ENCODE peak calls at places on chromosome 22, in seven cellular contexts. D, W, Y, R, F, K and Q are unnamed samples.

GRCh38 chr22:22110548-22111266 is 128.1 kb upstream of the TOP3B start:
- DNase-seq in D (peak), W (peak), Y (peak), R (peak), F (no peak), K (peak), Q (peak)

GRCh38 chr22:17700778-17701177 is 62.2 kb downstream of the BCL2L13 start:
- DNase-seq in D (no peak), W (no peak), Y (no peak), R (no peak), F (no peak), K (no peak), Q (no peak)

GRCh38 chr22:17734197-17734596 is 40.1 kb downstream of the BID start:
- DNase-seq in D (no peak), W (peak), Y (no peak), R (no peak), F (no peak), K (peak), Q (no peak)

GRCh38 chr22:28015676-28016601 is 96.9 kb upstream of the PITPNB start:
- DNase-seq in D (no peak), W (no peak), Y (no peak), R (peak), F (no peak), K (no peak), Q (no peak)

GRCh38 chr22:22810018-22810427 is 77.6 kb upstream of the IGLL5 start:
- DNase-seq in D (no peak), W (no peak), Y (no peak), R (no peak), F (no peak), K (no peak), Q (no peak)

GRCh38 chr22:19891350-19892248 is 36.9 kb upstream of the GNB1L start:
- DNase-seq in D (no peak), W (peak), Y (peak), R (peak), F (no peak), K (peak), Q (peak)

GRCh38 chr22:28560005-28560742 is 119.5 kb downstream of the TTC28 start:
- DNase-seq in D (no peak), W (peak), Y (no peak), R (no peak), F (no peak), K (peak), Q (no peak)

GRCh38 chr22:29002603-29003002 is 59.0 kb downstream of the C22orf31 start:
- DNase-seq in D (no peak), W (no peak), Y (no peak), R (no peak), F (no peak), K (no peak), Q (no peak)

GRCh38 chr22:19051381-19051780 is 70.8 kb downstream of the DGCR2 start:
- DNase-seq in D (no peak), W (no peak), Y (no peak), R (no peak), F (no peak), K (no peak), Q (no peak)

GRCh38 chr22:46661221-46661851 is 41.1 kb downstream of the GRAMD4 start:
- DNase-seq in D (no peak), W (peak), Y (no peak), R (no peak), F (no peak), K (peak), Q (no peak)

GRCh38 chr22:31800065-31800464 is 46.2 kb downstream of the DEPDC5 start:
- DNase-seq in D (no peak), W (no peak), Y (peak), R (no peak), F (no peak), K (peak), Q (no peak)

GRCh38 chr22:20231499-20232236 is 36.5 kb downstream of the RTN4R start:
- DNase-seq in D (no peak), W (no peak), Y (no peak), R (no peak), F (no peak), K (no peak), Q (no peak)

GRCh38 chr22:27873476-27873875 is 45.6 kb downstream of the PITPNB start:
- DNase-seq in D (no peak), W (no peak), Y (no peak), R (peak), F (no peak), K (no peak), Q (no peak)

GRCh38 chr22:47125603-47126002 is 363.2 kb downstream of the TBC1D22A start:
- DNase-seq in D (no peak), W (no peak), Y (no peak), R (no peak), F (peak), K (peak), Q (no peak)

GRCh38 chr22:20741634-20742581 is 32.0 kb upstream of the SERPIND1 start:
- DNase-seq in D (no peak), W (peak), Y (no peak), R (no peak), F (no peak), K (peak), Q (no peak)

GRCh38 chr22:30251661-30252226 is 5.2 kb upstream of the LIF start:
- DNase-seq in D (no peak), W (peak), Y (no peak), R (no peak), F (no peak), K (peak), Q (no peak)

GRCh38 chr22:30188911-30189310 is 57.6 kb downstream of the LIF start:
- DNase-seq in D (no peak), W (no peak), Y (no peak), R (no peak), F (no peak), K (no peak), Q (no peak)

GRCh38 chr22:21961886-21962654 is 9.4 kb upstream of the PPM1F start:
- DNase-seq in D (no peak), W (peak), Y (no peak), R (no peak), F (no peak), K (peak), Q (no peak)

GRCh38 chr22:46473896-46474557 is 63.4 kb downstream of the CELSR1 start:
- DNase-seq in D (no peak), W (no peak), Y (no peak), R (no peak), F (no peak), K (no peak), Q (no peak)

GRCh38 chr22:49544286-49544685 is 283.4 kb downstream of the BRD1 start:
- DNase-seq in D (no peak), W (no peak), Y (no peak), R (no peak), F (no peak), K (no peak), Q (no peak)
- H3K4me3 ChIP-seq in D (no peak), W (no peak), Y (no peak), R (no peak), F (no peak), K (no peak), Q (no peak)

GRCh38 chr22:44722611-44723010 is 20.6 kb downstream of the PRR5 start:
- DNase-seq in D (no peak), W (no peak), Y (no peak), R (no peak), F (no peak), K (no peak), Q (no peak)

GRCh38 chr22:44719586-44720368 is 17.8 kb downstream of the PRR5 start:
- DNase-seq in D (no peak), W (no peak), Y (no peak), R (no peak), F (peak), K (no peak), Q (no peak)

GRCh38 chr22:44718418-44718817 is 16.4 kb downstream of the PRR5 start:
- DNase-seq in D (no peak), W (no peak), Y (no peak), R (no peak), F (no peak), K (no peak), Q (no peak)

GRCh38 chr22:44723801-44724200 is 21.8 kb downstream of the PRR5 start:
- DNase-seq in D (no peak), W (peak), Y (peak), R (no peak), F (no peak), K (peak), Q (no peak)

GRCh38 chr22:44721206-44721605 is 19.2 kb downstream of the PRR5 start:
- DNase-seq in D (no peak), W (no peak), Y (no peak), R (no peak), F (no peak), K (no peak), Q (no peak)
- H3K4me3 ChIP-seq in D (no peak), W (no peak), Y (no peak), R (no peak), F (no peak), K (no peak), Q (no peak)

DNA sequence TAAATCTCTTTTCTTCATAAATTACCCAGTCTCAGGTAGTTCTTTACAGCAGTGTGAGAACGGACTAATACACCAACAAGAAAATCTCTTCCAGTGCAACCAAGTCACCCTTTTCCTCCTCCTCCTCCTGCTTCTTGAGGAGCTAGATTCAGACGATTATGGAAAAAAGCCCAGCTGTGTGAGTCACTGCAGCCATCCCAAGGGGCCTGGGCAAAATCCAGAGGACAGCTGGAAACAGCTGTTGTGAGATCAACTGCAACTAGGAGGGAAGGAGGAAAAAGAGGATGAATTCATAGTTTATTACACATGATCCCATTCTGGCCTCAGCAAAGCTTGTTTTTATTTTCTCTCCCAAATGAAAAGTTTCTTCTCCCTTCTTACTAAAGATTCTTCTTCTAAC is 32.9 kb downstream of the RBFOX2 start:
- DNase-seq in D (no peak), W (peak), Y (peak), R (peak), F (no peak), K (peak), Q (peak)
- H3K4me3 ChIP-seq in D (no peak), W (no peak), Y (no peak), R (no peak), F (no peak), K (peak), Q (no peak)

DNA sequence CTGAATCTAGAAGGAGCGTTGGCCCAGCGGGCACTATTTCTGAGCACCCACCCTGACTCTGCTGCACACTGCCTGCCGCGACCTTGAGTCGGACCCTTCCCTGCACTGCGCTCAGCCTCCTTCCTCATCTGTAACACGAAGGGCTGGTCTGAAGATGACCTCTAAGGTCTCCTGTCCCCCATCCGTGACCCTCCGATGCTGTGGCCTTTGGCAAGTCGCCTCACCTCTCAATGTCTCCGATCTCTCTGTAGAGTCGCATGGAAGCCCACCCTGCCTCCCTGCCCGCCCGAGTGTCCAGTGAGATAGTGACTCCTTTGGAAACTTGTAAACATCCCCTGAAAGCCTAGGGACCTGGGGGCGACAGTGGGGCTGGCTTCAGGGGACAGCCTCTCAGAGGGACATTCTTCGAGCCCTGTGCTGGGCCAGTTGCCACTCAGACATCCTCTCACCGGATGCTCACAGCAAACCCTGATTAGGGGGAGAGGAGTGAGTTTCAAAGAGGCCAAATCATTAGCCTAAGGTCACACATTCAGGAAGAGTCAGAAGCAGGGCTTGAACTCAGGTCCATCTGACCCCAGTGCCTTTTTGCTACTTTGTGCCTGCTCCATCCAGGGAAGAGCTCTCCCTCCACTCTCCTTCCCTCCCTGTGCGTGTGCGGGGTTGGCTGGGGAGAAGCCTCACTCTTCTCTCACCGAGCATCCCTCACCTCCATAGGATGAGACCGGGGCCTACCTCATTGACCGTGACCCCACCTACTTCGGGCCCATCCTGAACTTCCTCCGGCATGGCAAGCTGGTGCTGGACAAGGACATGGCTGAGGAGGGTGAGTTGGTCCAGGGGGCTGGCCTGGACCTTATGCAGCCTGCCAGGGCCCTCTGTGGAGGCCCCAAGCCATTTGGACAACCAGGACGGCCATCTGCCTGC is 1.1 kb downstream of the KCTD17 start:
- DNase-seq in D (no peak), W (no peak), Y (no peak), R (no peak), F (peak), K (no peak), Q (no peak)
- H3K4me3 ChIP-seq in D (peak), W (peak), Y (peak), R (peak), F (peak), K (peak), Q (peak)

DNA sequence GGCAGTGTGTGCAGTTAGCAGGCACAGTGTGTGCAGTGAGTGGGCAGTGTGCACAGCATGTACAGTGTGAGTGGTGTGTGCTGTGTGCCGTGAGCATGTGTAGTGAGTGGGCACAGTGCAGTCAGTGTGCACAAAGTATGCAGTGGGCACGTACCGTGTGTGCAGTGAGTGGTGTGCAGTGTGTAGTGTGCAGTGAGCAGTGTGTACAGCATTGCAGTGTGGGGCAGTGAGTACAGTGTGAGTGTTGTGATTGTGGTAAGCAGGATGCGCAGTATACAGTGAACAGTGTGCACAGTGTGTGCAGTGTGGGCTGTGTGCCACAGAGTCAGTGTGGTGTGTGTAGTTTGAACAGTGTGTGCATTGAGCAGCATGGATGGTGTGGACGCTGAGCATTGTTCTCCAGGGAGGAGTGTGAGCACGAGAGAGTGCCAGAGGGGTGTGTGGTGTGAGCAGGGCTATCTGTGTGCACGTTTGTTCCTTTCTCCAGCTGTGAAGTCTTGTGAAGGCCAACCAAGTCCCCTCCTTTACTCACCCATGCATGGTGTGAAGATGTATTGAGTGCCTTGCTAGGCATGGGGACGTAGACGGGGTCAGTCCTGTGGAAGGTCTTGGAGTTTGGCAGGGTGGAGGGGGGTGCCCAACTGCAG is 3.1 kb downstream of the SHANK3 start:
- DNase-seq in D (no peak), W (no peak), Y (no peak), R (no peak), F (no peak), K (no peak), Q (no peak)
- H3K4me3 ChIP-seq in D (peak), W (no peak), Y (no peak), R (peak), F (peak), K (no peak), Q (no peak)